ENCODE peak calls at places on chromosomes 1 and 21, in six cellular contexts. E is progenitor cell of endocrine pancreas, A is WTC11, S is tibial nerve, F is NB4, L is A673. W is an unnamed sample.

GRCh38 chr1:157838966-157839365 is 2.6 kb downstream of the CD5L start:
- DNase-seq in E (no peak), A (no peak), S (no peak), F (no peak), L (no peak), W (no peak)

GRCh38 chr1:245475116-245475515 is 320.3 kb downstream of the KIF26B start:
- DNase-seq in E (no peak), A (no peak), S (no peak), F (no peak), L (no peak), W (no peak)

GRCh38 chr1:63322944-63323865 is 838 bp downstream of the FOXD3 start:
- DNase-seq in E (peak; percentile 39), A (peak; percentile 63), S (no peak), F (no peak), L (peak; percentile 62), W (no peak)

GRCh38 chr1:74316302-74316701 is 81.1 kb downstream of the TNNI3K start:
- DNase-seq in E (no peak), A (no peak), S (no peak), F (no peak), L (no peak), W (no peak)

GRCh38 chr21:37665230-37666024 is 250.8 kb downstream of the KCNJ6 start:
- DNase-seq in E (no peak), A (no peak), S (no peak), F (no peak), L (no peak), W (no peak)

GRCh38 chr1:184866991-184867788 is 107.1 kb downstream of the NIBAN1 start:
- DNase-seq in E (no peak), A (no peak), S (peak; percentile 31), F (peak; percentile 96), L (peak; percentile 15), W (no peak)

GRCh38 chr1:16189921-16190499 is 22.4 kb downstream of the ARHGEF19 start:
- DNase-seq in E (no peak), A (no peak), S (no peak), F (no peak), L (no peak), W (no peak)

GRCh38 chr1:164602142-164602429 is 43.1 kb downstream of the PBX1 start:
- DNase-seq in E (peak; percentile 51), A (peak; percentile 59), S (no peak), F (no peak), L (no peak), W (no peak)

GRCh38 chr1:211811126-211811525 is 19.4 kb downstream of the LPGAT1 start:
- DNase-seq in E (no peak), A (no peak), S (no peak), F (no peak), L (no peak), W (no peak)

GRCh38 chr1:173043253-173043652 is 7.5 kb downstream of the TNFSF18 start:
- DNase-seq in E (no peak), A (no peak), S (no peak), F (peak; percentile 4), L (peak; percentile 9), W (no peak)

GRCh38 chr1:159892944-159893343 is 7.0 kb downstream of the CFAP45 start:
- DNase-seq in E (no peak), A (no peak), S (no peak), F (no peak), L (no peak), W (no peak)
- TF ChIP-seq CTCF in E (no peak), A (no peak), S (no peak), F (no peak), L (no peak), W (no peak)

GRCh38 chr1:226223157-226223785 is at the start of gene MIXL1:
- DNase-seq in E (peak; percentile 32), A (peak; percentile 69), S (no peak), F (no peak), L (no peak), W (no peak)

GRCh38 chr1:226220473-226221189 is 2.8 kb upstream of the MIXL1 start:
- DNase-seq in E (no peak), A (no peak), S (no peak), F (no peak), L (no peak), W (no peak)

GRCh38 chr1:226222686-226223085 is 778 bp upstream of the MIXL1 start:
- DNase-seq in E (no peak), A (no peak), S (no peak), F (no peak), L (no peak), W (no peak)

GRCh38 chr1:226226601-226227000 is 3.1 kb downstream of the MIXL1 start:
- DNase-seq in E (no peak), A (no peak), S (no peak), F (no peak), L (no peak), W (no peak)

GRCh38 chr1:226223786-226224244 is 351 bp downstream of the MIXL1 start:
- DNase-seq in E (peak; percentile 37), A (peak; percentile 69), S (no peak), F (no peak), L (peak; percentile 34), W (no peak)
- TF ChIP-seq CTCF in E (peak; percentile 42), A (no peak), S (no peak), F (no peak), L (peak; percentile 36), W (peak; percentile 16)

DNA sequence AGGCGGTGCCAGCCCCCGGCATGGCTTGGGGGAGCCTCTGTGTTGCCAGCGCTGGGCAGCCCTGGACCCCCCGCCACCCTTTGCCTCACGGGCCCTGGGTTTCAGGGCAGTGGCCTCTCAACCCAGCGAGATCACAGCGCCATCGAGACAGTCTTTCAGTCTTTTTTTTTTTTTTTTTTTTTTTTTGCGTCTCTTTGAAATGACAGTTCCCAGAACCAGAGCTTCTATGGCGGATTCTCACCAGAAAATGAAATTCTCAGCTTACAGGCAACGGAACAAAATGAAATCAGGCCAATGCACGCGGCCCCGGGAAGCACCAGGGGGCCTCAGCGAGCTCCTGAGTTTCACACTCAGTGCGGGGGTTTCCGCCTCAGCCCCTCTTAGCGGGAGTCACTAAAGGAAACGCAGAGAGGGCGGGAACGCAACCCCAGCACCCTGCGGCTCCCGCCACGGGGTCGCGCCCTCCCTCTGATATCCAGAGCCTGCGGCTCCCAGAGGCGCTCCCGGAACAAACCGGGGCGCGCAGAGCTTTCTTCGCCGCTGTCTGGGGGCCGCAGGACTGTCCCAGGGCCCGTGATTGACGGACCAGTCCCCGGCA is 8.0 kb upstream of the COL6A1 start:
- DNase-seq in E (peak; percentile 67), A (peak; percentile 68), S (peak; percentile 80), F (peak; percentile 80), L (peak; percentile 92), W (no peak)
- TF ChIP-seq CTCF in E (peak; percentile 78), A (no peak), S (peak; percentile 77), F (peak; percentile 74), L (peak; percentile 81), W (peak; percentile 80)

DNA sequence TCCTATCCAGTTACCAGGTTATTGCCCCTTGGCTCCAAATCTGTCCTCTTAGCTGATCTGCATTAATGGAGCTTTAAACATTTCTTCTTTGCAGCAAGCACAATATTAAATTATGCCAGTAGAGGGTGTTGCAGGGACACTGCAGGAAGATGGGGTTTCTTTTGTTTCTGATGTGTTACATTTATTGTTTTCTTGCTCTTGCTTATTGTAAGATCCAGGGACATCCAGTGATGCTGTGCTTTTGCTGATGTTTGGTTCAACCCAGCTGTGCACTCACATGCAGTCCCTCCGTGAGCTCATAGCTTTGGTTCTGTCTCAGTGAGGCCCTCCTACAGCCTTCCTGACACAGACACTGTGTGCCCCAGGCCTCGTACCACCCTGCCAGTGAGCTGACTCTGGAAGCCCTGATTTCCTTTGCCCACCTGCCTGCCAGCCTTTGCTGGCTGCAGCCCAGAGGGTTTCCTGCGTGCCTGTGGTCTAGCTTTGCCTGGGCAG is 103.5 kb downstream of the RABGAP1L start:
- DNase-seq in E (no peak), A (no peak), S (peak; percentile 25), F (peak; percentile 56), L (peak; percentile 79), W (no peak)
- TF ChIP-seq CTCF in E (peak; percentile 67), A (peak; percentile 41), S (peak; percentile 74), F (peak; percentile 34), L (peak; percentile 90), W (peak; percentile 77)

DNA sequence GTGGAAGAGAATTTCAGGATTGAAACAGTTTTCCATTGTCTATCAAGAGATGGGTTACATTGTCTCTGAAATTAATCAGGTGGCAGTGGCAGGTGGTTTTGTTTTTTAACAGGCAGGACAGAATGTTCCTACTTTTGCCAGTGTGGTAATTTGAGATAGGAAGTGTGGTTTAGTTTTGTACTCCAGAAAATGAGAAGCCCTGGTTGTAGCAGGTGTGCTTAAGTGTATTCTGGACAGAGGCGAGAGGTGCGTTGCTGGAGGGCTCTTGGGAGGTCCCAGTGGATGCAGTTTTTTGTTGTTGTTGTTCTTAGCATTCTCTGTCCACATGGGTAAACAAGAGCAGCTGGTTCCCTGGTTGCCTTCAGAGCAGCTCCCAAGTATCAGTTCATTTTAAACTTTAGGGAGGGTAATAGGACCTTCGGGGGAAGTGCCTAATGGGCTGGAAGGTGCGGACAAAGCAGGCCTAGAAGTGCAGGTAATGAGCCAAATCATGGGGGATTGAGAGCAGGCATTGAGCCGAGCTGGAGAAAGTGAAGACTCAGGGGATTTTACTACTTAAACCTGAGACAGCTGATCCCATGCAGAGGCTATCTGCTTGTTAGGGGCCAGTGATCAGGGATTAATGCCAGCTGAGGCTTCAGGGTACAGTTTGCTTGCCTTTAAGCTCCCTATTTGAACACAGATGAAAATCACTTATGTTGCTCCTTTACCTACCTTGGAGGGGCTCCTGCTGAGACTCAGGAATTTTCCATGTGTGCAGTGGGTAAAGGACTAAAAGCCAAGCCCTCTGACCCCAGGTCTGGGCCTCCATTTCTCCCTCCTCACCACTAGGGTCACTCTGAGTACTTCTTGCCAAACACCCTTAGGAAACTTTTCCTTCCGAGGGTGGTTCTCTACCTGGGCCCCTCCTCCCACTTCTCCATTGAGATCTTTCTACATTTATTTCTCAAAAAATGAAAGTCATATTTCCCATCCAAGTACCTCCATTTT is 6.1 kb downstream of the PFKFB2 start:
- DNase-seq in E (no peak), A (peak; percentile 24), S (no peak), F (no peak), L (no peak), W (no peak)
- TF ChIP-seq CTCF in E (peak; percentile 42), A (no peak), S (no peak), F (no peak), L (no peak), W (no peak)

GRCh38 chr1:208107817-208108608 is 136.2 kb downstream of the PLXNA2 start:
- DNase-seq in E (no peak), A (no peak), S (no peak), F (no peak), L (no peak), W (no peak)
- TF ChIP-seq CTCF in E (no peak), A (no peak), S (no peak), F (no peak), L (no peak), W (no peak)

DNA sequence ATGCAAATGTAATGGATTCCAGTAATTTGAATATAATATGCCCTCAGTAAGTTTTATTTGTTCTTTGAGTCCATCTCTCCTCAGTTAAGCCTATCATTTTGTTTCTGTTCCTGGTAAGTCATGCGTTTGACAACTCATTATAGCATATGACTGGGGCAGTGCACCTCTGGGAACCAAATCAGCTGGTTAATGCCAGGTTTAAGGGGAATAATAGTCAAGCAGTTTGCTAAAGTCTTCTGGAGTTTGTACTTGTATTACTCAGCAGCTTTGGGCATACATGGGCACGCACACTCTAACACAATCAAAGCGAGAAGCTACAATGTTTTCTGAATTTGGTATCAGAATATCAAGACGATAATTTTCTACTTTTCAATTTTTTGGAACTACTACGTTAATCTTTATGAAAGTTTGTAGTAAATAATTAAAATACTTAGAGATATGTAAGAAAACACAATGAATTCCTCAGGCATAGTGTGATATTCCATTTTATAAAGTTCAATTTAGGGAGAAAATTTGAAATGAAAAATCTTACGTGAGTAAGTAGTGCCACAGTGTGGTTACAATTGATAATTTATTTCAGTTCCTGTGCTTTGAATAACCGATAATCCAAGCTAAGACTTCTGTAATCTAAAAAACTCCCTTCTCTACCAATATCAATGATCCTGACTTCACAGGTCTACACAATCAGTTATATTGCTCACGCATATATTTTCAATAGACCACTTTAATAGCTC is 43.8 kb upstream of the KCTD3 start:
- DNase-seq in E (no peak), A (no peak), S (no peak), F (no peak), L (no peak), W (no peak)
- TF ChIP-seq CTCF in E (peak; percentile 49), A (no peak), S (peak; percentile 47), F (no peak), L (no peak), W (peak; percentile 41)

W was measured in osteocyte.